ENCODE peak calls at places on chromosomes 16 and 17, in seven cellular contexts. E, S, Z, R, I, L and H are unnamed samples.

GRCh38 chr17:62895650-62896301 is 70.3 kb upstream of the TANC2 start:
- DNase-seq in Z (no peak), L (no peak), E (no peak), S (peak), I (no peak), R (no peak), H (no peak)

GRCh38 chr17:50050431-50051032 is 5.4 kb upstream of the ITGA3 start:
- DNase-seq in Z (no peak), L (no peak), I (no peak), E (no peak), S (no peak), R (no peak), H (no peak)

GRCh38 chr17:45320931-45321461 is 4.2 kb upstream of the MAP3K14 start:
- DNase-seq in R (no peak), Z (peak), S (peak), L (no peak), E (peak), I (peak), H (peak)

GRCh38 chr17:5437721-5438317 is 1.1 kb downstream of the C1QBP start:
- DNase-seq in I (no peak), Z (no peak), L (no peak), R (no peak), S (peak), E (no peak), H (no peak)

GRCh38 chr16:35214840-35215239 is 1755.4 kb downstream of the TP53TG3F start:
- DNase-seq in S (no peak), Z (no peak), R (no peak), I (no peak), L (no peak), E (no peak), H (no peak)

GRCh38 chr16:23739516-23739915 is 15.3 kb upstream of the CHP2 start:
- DNase-seq in R (no peak), S (no peak), Z (no peak), L (no peak), I (no peak), E (no peak), H (no peak)

GRCh38 chr17:9427460-9428315 is 147.9 kb downstream of the STX8 start:
- DNase-seq in S (no peak), E (no peak), I (no peak), L (no peak), Z (no peak), R (no peak), H (no peak)

GRCh38 chr17:58960068-58960467 is 146.6 kb downstream of the TRIM37 start:
- DNase-seq in R (peak), E (peak), S (peak), L (no peak), Z (peak), I (peak), H (peak)

GRCh38 chr16:67663151-67663876 is 2.6 kb downstream of the PARD6A start:
- DNase-seq in L (no peak), R (no peak), Z (peak), S (peak), I (no peak), E (peak), H (no peak)

GRCh38 chr17:47188266-47188665 is 829 bp downstream of the CDC27 start:
- DNase-seq in E (no peak), Z (peak), L (no peak), I (no peak), R (peak), S (peak), H (no peak)

GRCh38 chr17:64040201-64040600 is 19.8 kb upstream of the ICAM2 start:
- DNase-seq in R (no peak), S (no peak), L (no peak), E (no peak), I (no peak), Z (no peak), H (no peak)

GRCh38 chr17:62648247-62648953 is 20.9 kb downstream of the MRC2 start:
- DNase-seq in L (no peak), E (no peak), R (no peak), S (peak), I (no peak), Z (no peak), H (no peak)

GRCh38 chr16:54345231-54345630 is 58.6 kb upstream of the IRX3 start:
- DNase-seq in E (no peak), I (no peak), Z (no peak), S (no peak), R (no peak), L (no peak), H (no peak)

GRCh38 chr17:19457830-19458271 is 46.8 kb downstream of the RNF112 start:
- DNase-seq in I (no peak), E (no peak), Z (no peak), R (no peak), S (no peak), L (no peak), H (no peak)

GRCh38 chr16:77207029-77207428 is 7.8 kb downstream of the SYCE1L start:
- DNase-seq in S (no peak), L (no peak), Z (no peak), R (no peak), I (no peak), E (no peak), H (no peak)

GRCh38 chr16:90046971-90047713 is 27.9 kb upstream of the DBNDD1 start:
- DNase-seq in R (no peak), S (peak), E (peak), I (no peak), L (no peak), Z (no peak), H (no peak)
- H3K4me3 ChIP-seq in R (no peak), S (peak), E (peak), I (peak), L (peak), Z (no peak), H (peak)

DNA sequence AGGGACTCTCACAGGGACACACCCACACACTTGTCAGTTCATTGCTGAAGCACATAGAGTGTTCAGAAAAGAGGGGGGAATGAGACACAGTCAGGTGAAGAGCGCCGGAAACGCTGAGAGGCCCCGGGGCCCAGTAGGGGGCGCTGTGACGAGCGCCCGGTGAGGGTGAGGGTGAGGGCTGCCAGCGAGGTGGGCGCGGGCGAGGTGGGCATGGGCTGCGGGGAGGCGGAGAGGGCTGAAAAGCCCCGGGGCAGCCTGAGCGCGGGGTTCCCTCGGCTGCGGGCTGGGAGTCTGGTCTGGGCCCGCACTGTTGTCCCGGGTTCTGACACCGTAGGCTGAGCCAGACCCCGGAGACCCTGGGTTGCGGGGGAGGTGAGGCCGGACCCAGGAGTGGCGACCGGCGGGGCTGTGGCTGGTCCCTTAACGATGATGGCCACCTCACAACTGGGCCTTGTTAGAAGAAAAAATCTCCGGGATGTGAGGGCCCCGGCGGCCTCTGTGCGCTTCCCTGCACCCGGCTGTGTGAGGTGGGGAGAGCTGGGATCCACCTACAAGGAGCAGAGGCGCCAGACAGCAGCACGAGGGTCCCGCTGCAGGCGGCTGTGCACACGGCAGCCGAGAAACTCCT is 91.4 kb downstream of the C16orf78 start:
- DNase-seq in I (no peak), R (no peak), L (no peak), S (no peak), Z (no peak), E (no peak), H (no peak)
- H3K4me3 ChIP-seq in I (no peak), R (no peak), L (no peak), S (no peak), Z (no peak), E (no peak), H (no peak)

GRCh38 chr17:10477701-10478100 is 8.3 kb upstream of the MYH4 start:
- DNase-seq in R (no peak), Z (no peak), S (no peak), I (no peak), E (no peak), L (no peak), H (no peak)

DNA sequence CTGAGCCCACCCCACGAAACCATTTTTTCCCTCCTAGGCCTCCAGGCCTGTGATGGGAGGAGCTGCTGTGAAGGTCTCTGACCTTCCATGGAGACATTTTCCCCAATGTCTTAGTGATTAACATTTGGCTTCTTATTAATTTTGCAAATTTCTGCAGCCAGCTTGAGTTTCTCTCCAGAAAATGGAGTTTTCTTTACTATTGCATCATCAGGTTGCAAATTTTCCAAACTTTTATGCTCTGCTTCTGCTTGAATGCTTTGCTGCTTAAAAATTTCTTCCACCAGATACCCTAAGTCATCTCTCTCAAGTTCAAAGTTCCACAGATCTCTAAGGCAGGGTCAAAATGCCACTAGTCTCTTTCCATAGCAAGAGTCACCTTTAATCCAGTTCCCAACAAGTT is 12.9 kb upstream of the MYH4 start:
- DNase-seq in R (no peak), E (no peak), S (no peak), I (no peak), L (no peak), Z (no peak), H (no peak)
- H3K4me3 ChIP-seq in R (no peak), E (no peak), S (no peak), I (no peak), L (no peak), Z (no peak), H (no peak)

GRCh38 chr17:54903375-54903774 is 2.7 kb downstream of the TOM1L1 start:
- DNase-seq in E (peak), S (peak), L (no peak), Z (no peak), R (no peak), I (no peak), H (no peak)

GRCh38 chr17:54902611-54903010 is 2.0 kb downstream of the TOM1L1 start:
- DNase-seq in I (no peak), L (no peak), R (no peak), S (no peak), E (no peak), Z (no peak), H (no peak)

GRCh38 chr17:54901230-54901847 is 687 bp downstream of the TOM1L1 start:
- DNase-seq in E (no peak), S (peak), Z (no peak), I (no peak), L (no peak), R (no peak), H (no peak)

GRCh38 chr17:54900457-54901229 is at the start of gene TOM1L1:
- DNase-seq in Z (no peak), L (peak), R (peak), E (peak), S (peak), I (peak), H (no peak)

DNA sequence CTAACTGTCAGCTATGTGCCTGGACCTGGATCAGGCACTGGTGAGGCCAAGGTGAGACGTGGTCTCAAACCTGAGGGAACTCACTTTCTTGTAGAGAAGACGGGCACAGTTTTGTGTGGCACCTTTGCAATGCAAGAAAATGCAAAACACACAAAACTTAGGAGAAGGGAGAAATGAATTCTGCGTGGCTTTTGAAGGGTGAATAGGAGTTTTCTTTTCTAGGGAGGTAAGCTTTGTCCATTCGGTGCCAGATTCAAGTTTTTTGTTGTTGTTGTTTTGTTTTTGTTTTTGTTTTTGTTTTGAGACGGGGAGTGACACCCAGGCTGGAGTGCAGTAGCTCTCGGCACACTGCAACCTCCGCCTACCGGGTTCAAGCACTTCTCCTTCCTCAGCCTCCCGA is 1.4 kb downstream of the TOM1L1 start:
- DNase-seq in I (no peak), S (no peak), L (no peak), R (no peak), E (no peak), Z (no peak), H (no peak)
- H3K4me3 ChIP-seq in I (no peak), S (no peak), L (peak), R (no peak), E (no peak), Z (no peak), H (no peak)

DNA sequence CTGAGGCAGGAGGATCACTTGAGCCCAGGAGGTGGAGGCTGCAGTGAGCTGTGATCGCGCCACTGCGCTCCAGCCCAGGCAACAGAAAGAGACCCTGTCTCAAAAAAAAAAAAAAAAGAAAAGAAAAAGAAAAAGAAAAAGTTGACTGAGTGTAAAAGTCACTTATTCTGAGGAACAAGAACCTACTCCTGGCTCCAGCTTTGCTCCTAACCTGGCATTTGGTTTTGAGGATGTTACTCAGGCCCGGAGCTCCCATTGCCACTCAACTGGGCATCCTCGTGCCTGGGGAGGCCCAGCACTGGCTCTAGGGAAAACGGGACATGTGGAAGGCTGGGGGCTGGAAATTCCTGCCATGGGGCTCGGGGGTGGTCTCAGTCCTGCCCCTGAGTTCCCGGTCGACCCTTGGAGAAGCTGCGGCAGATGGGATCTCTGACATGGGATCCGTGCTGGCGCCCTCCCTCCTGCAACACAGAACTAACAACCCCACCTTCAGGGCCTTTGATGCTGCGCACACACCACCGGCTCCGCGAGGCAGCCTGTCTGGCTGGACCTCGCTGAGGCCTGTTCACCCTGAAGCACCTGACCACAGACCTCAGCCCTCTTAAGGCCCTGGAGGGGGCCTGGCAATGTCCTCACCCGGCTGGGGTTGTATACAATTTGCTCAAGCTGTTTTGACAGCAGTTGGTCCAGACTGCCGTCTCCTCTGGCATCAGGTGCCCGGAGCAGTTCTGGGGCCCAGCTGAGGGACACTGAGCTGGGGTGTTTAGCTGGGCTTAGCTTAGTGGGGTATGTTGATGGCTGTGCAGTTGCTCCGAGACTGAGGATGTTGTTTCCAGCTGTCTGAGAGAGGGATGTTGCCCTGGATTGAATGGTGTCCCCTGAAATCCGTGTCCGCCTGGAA is 12.3 kb downstream of the CD7 start:
- DNase-seq in R (no peak), L (no peak), I (no peak), E (no peak), Z (no peak), S (no peak), H (no peak)
- H3K4me3 ChIP-seq in R (no peak), L (no peak), I (no peak), E (no peak), Z (no peak), S (no peak), H (no peak)

DNA sequence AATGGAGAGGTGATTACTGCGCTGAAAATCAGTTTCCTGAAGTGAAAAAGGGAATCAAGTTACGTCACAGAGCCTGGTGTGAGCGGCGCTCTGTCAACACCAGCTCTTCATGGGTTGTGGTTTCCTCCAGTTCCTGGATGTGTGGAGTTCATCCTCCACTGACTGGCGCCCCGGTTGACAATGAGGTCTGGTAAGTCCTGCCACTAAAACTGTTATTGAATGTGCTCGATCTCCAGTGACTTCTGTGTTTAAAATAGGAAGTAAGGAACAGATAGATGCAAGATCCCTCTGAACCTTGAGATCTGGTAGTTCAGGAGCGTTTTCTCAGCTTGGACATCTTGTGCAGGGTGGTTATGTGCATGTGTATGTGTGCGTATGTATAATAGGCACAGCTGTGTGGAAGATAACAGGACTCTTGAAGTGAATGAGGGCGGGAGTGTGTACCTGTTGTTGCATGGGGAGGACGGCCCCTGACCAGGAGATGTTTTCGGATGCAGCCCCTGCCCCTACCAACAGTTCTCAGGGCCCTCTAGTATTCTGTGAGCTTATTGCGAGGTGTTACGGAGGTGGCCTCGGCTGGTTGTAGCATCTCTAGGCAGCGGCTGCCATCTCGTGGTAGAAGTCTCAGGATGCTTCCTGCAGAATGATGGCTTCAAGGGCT is 22.0 kb upstream of the GOT2 start:
- DNase-seq in S (peak), L (peak), Z (peak), I (peak), E (peak), R (peak), H (no peak)
- H3K4me3 ChIP-seq in S (no peak), L (no peak), Z (peak), I (no peak), E (no peak), R (peak), H (no peak)

GRCh38 chr17:75693500-75694481 is 26.7 kb downstream of the SAP30BP start:
- DNase-seq in S (peak), Z (no peak), R (no peak), L (no peak), I (peak), E (no peak), H (peak)
- H3K4me3 ChIP-seq in S (peak), Z (no peak), R (no peak), L (no peak), I (no peak), E (no peak), H (no peak)

DNA sequence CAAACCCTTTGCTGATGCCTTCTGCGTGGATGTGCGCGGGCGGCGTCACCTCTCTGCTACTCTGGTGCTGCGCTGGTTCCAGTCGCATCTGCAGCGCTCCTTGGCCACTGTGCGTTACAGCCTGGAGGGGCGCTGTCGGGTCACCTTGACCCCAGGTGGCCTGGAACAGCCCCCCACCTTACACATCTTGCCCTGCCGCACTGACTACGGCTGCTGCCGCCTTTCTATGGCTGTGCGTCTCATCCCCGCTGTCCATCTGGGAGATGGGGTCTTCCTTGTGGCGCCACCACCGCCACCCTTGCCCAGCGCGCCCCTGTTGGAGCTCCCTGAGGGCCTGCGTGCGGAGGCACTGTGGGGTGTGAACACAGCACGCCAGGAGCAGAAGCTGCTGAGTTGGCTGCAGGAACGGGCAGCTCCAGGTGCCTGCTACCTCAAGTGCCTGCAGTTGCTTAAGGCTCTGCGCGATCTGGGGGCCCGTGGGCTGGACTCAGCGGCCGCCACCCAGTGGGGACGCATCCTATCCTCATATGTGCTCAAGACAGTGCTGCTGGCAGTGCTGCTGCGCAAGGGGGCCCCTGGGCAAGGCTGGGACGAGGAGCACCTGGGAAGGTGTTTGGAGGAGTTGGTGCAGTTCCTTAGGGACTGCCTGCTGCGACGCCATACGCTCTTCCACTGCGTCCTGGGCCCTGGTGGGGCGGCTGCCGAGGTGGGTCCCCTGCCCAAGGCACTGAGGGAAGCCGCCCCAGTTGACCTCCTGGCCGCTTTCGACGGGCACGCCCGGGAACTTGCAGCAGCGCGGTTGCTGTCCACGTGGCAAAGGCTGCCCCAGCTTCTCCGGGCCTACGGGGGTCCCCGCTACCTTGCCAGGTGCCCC is 1.6 kb downstream of the ITPRIPL2 start:
- DNase-seq in S (no peak), Z (no peak), E (no peak), I (no peak), L (no peak), R (no peak), H (no peak)
- H3K4me3 ChIP-seq in S (peak), Z (no peak), E (peak), I (peak), L (peak), R (no peak), H (peak)

DNA sequence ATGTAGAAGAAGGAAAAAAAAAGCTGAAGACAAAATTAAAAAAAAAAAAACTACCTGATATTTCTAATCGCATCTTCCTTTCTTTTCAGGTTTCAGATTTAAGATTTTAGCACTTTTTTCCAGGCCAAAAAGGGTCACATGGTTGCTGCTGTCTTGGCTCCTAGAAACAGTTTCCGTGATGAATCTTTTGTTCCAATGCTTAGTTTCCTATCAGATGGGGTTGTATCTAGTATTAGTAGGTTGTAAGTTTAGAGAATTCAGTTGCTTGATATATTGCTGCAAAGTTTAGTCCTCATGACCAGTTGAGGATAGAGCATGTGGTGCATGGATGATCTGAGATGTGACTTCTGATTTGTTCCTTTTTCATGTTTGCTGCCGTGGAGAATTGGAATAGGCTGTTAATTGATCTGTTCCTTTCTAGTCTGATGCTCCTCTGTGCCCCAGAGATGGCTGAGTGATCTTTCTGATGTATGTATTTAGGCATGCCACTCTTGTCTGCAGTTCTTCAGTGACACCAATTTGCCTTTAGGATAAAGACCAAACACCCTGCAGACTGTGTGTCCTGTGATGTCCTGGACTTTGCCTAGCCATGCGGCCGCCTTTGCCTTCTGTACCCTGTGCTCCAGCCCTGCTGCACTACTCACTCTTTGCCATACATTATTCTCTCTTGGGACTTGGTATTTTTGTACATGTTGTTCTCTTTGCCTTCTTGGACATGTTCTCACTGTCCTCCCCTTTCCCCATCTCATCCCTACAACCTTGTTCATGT is 94.0 kb downstream of the MRTFB start:
- DNase-seq in L (no peak), S (no peak), E (no peak), R (no peak), Z (no peak), I (no peak), H (no peak)
- H3K4me3 ChIP-seq in L (no peak), S (no peak), E (no peak), R (no peak), Z (no peak), I (no peak), H (no peak)